ENCODE peak calls at places on chromosome 21, in ten cellular contexts. K is stimulated activated naive CD8-positive, alpha-beta T cell treated with anti-CD3 and anti-CD28 coated beads, Interleukin-15, Interleukin-2, amounts not matched to agents 100 U/mL and 50 U/mL, for 24 hours; J is left colon; W is heart left ventricle; E is ACHN; C is T-helper 2 cell; O is type B pancreatic cell; T is uterus; P is cardiac fibroblast; H is MV-4-11. R is an unnamed sample.

GRCh38 chr21:45109831-45110492 is 35.6 kb downstream of the ADARB1 start:
- DNase-seq in K (peak), J (no peak), W (no peak), E (no peak), C (no peak), O (no peak), T (no peak), P (no peak), H (peak), R (peak)

GRCh38 chr21:42818328-42818749 is 61.0 kb downstream of the WDR4 start:
- DNase-seq in K (peak), J (peak), W (peak), E (peak), C (peak), O (no peak), T (peak), P (peak), H (peak), R (peak)

GRCh38 chr21:34510148-34511142 is 1.6 kb downstream of the KCNE1 start:
- DNase-seq in K (peak), J (peak), W (peak), E (peak), C (no peak), O (no peak), T (no peak), P (peak), H (peak), R (peak)

GRCh38 chr21:35019631-35020032 is 29.5 kb downstream of the RUNX1 start:
- DNase-seq in K (no peak), J (peak), W (no peak), E (peak), C (no peak), O (no peak), T (no peak), P (no peak), H (no peak), R (no peak)

GRCh38 chr21:31364265-31364945 is 20.3 kb upstream of the TIAM1 start:
- DNase-seq in K (peak), J (no peak), W (no peak), E (no peak), C (no peak), O (no peak), T (no peak), P (no peak), H (no peak), R (no peak)

GRCh38 chr21:31011412-31011811 is 26.9 kb downstream of the KRTAP19-8 start:
- DNase-seq in K (no peak), J (no peak), W (no peak), E (no peak), C (peak), O (no peak), T (no peak), P (no peak), H (no peak), R (no peak)

GRCh38 chr21:34092241-34092921 is 19.0 kb downstream of the MRPS6 start:
- DNase-seq in K (no peak), J (no peak), W (no peak), E (no peak), C (no peak), O (no peak), T (no peak), P (no peak), H (peak), R (no peak)

GRCh38 chr21:41664881-41665765 is 101.7 kb downstream of the RIPK4 start:
- DNase-seq in K (no peak), J (peak), W (no peak), E (no peak), C (no peak), O (no peak), T (no peak), P (peak), H (peak), R (no peak)

GRCh38 chr21:44568667-44569556 is 4.6 kb upstream of the KRTAP10-4 start:
- DNase-seq in K (no peak), J (no peak), W (no peak), E (no peak), C (no peak), O (no peak), T (no peak), P (no peak), H (no peak), R (no peak)

GRCh38 chr21:44920694-44921604 is at the start of gene ITGB2:
- DNase-seq in K (peak), J (no peak), W (peak), E (no peak), C (peak), O (no peak), T (no peak), P (no peak), H (peak), R (peak)

GRCh38 chr21:16250282-16250681 is 520.5 kb downstream of the USP25 start:
- DNase-seq in K (no peak), J (no peak), W (no peak), E (no peak), C (no peak), O (no peak), T (no peak), P (no peak), H (no peak), R (no peak)

GRCh38 chr21:42613756-42614155 is 39.7 kb upstream of the PDE9A start:
- DNase-seq in K (no peak), J (no peak), W (no peak), E (no peak), C (no peak), O (no peak), T (no peak), P (no peak), H (no peak), R (no peak)

GRCh38 chr21:33924766-33925100 is 9.1 kb upstream of the ATP5PO start:
- DNase-seq in K (no peak), J (peak), W (no peak), E (no peak), C (no peak), O (no peak), T (no peak), P (no peak), H (no peak), R (peak)

GRCh38 chr21:16002872-16003466 is 273.2 kb downstream of the USP25 start:
- DNase-seq in K (no peak), J (no peak), W (no peak), E (peak), C (no peak), O (no peak), T (no peak), P (peak), H (no peak), R (no peak)

GRCh38 chr21:22806278-22806677 is 1808.1 kb downstream of the NCAM2 start:
- DNase-seq in K (no peak), J (no peak), W (no peak), E (no peak), C (no peak), O (no peak), T (no peak), P (no peak), H (no peak), R (no peak)

GRCh38 chr21:38289697-38290096 is 32.9 kb downstream of the KCNJ15 start:
- DNase-seq in K (no peak), J (no peak), W (peak), E (no peak), C (no peak), O (no peak), T (no peak), P (peak), H (peak), R (peak)

GRCh38 chr21:46385846-46386725 is 62.1 kb downstream of the PCNT start:
- DNase-seq in K (no peak), J (no peak), W (no peak), E (no peak), C (no peak), O (no peak), T (no peak), P (no peak), H (peak), R (no peak)

GRCh38 chr21:31143021-31143420 is 104.7 kb upstream of the KRTAP19-8 start:
- DNase-seq in K (no peak), J (no peak), W (no peak), E (no peak), C (no peak), O (no peak), T (no peak), P (no peak), H (no peak), R (no peak)

GRCh38 chr21:33997432-33997831 is 75.9 kb upstream of the MRPS6 start:
- DNase-seq in K (no peak), J (no peak), W (no peak), E (no peak), C (no peak), O (no peak), T (no peak), P (no peak), H (no peak), R (no peak)

GRCh38 chr21:36738489-36739126 is 39.7 kb downstream of the SIM2 start:
- DNase-seq in K (no peak), J (no peak), W (no peak), E (no peak), C (no peak), O (no peak), T (no peak), P (no peak), H (no peak), R (no peak)

GRCh38 chr21:42644223-42645208 is 8.9 kb upstream of the PDE9A start:
- DNase-seq in K (no peak), J (no peak), W (peak), E (no peak), C (no peak), O (no peak), T (no peak), P (peak), H (no peak), R (no peak)

GRCh38 chr21:29904359-29905282 is 35.2 kb downstream of the GRIK1 start:
- DNase-seq in K (no peak), J (no peak), W (no peak), E (no peak), C (no peak), O (no peak), T (no peak), P (peak), H (no peak), R (no peak)

GRCh38 chr21:41526478-41527087 is 18.6 kb upstream of the TMPRSS2 start:
- DNase-seq in K (no peak), J (peak), W (no peak), E (no peak), C (no peak), O (no peak), T (no peak), P (no peak), H (no peak), R (no peak)

GRCh38 chr21:29297483-29298347 is 1.0 kb upstream of the BACH1 start:
- DNase-seq in K (no peak), J (peak), W (no peak), E (no peak), C (no peak), O (no peak), T (no peak), P (no peak), H (no peak), R (no peak)